ENCODE peak calls at places on chromosome 3, in four cellular contexts. U, K, O and A are unnamed samples.

GRCh38 chr3:81277853-81278252 is 483.6 kb downstream of the GBE1 start:
- DNase-seq in K (peak), U (no peak), O (no peak), A (no peak)

GRCh38 chr3:42115223-42115622 is 24.1 kb downstream of the TRAK1 start:
- DNase-seq in U (no peak), K (no peak), O (no peak), A (no peak)

GRCh38 chr3:8738639-8739038 is 5.0 kb downstream of the CAV3 start:
- DNase-seq in O (no peak), U (no peak), K (no peak), A (no peak)

GRCh38 chr3:40913192-40913591 is 286.1 kb upstream of the CTNNB1 start:
- DNase-seq in O (no peak), U (no peak), K (no peak), A (no peak)

GRCh38 chr3:156304406-156304805 is 184.0 kb downstream of the KCNAB1 start:
- DNase-seq in U (no peak), O (no peak), K (no peak), A (no peak)

GRCh38 chr3:45026957-45027356 is 854 bp downstream of the CLEC3B start:
- DNase-seq in K (no peak), U (no peak), O (no peak), A (no peak)

GRCh38 chr3:185423178-185423577 is 60.2 kb downstream of the MAP3K13 start:
- DNase-seq in O (no peak), U (no peak), K (no peak), A (peak)

GRCh38 chr3:191775451-191776233 is 314.7 kb downstream of the PYDC2 start:
- DNase-seq in K (peak), U (no peak), O (no peak), A (no peak)

GRCh38 chr3:115098354-115099073 is 48.6 kb downstream of the ZBTB20 start:
- DNase-seq in O (no peak), U (no peak), K (no peak), A (no peak)

GRCh38 chr3:82100378-82100777 is 338.9 kb upstream of the GBE1 start:
- DNase-seq in O (no peak), U (no peak), K (peak), A (no peak)

GRCh38 chr3:54917862-54918261 is 10.0 kb downstream of the LRTM1 start:
- DNase-seq in O (no peak), K (no peak), U (no peak), A (no peak)

GRCh38 chr3:55682461-55682860 is 195.4 kb upstream of the WNT5A start:
- DNase-seq in K (no peak), U (no peak), O (no peak), A (no peak)

GRCh38 chr3:27325419-27325818 is 43.8 kb downstream of the NEK10 start:
- DNase-seq in K (no peak), O (no peak), U (no peak), A (no peak)

GRCh38 chr3:14450922-14451606 is 48.7 kb downstream of the SLC6A6 start:
- DNase-seq in U (no peak), O (no peak), K (no peak), A (no peak)

GRCh38 chr3:8846176-8846575 is 76.8 kb upstream of the OXTR start:
- DNase-seq in K (no peak), O (no peak), U (no peak), A (no peak)

GRCh38 chr3:129058441-129059194 is 2.0 kb upstream of the GP9 start:
- DNase-seq in U (no peak), K (no peak), O (no peak), A (no peak)

GRCh38 chr3:108183178-108183577 is 39.0 kb downstream of the IFT57 start:
- DNase-seq in K (no peak), O (no peak), U (no peak), A (no peak)

GRCh38 chr3:52188586-52189404 is 9.2 kb upstream of the ALAS1 start:
- DNase-seq in U (no peak), O (no peak), K (no peak), A (peak)

GRCh38 chr3:184384856-184385422 is 5.1 kb downstream of the CHRD start:
- DNase-seq in K (no peak), U (no peak), O (no peak), A (no peak)

GRCh38 chr3:53748512-53749271 is 97.5 kb downstream of the CHDH start:
- DNase-seq in K (no peak), O (no peak), U (no peak), A (no peak)

GRCh38 chr3:67832807-67833206 is 178.4 kb upstream of the SUCLG2 start:
- DNase-seq in K (peak), U (no peak), O (no peak), A (no peak)

GRCh38 chr3:114650808-114651207 is 357.0 kb downstream of the TIGIT start:
- DNase-seq in K (peak), U (no peak), O (no peak), A (no peak)

GRCh38 chr3:138051946-138052802 is 42.2 kb downstream of the CLDN18 start:
- DNase-seq in O (peak), U (no peak), K (no peak), A (peak)